ENCODE peak calls at places on chromosomes 16 and 17, in ten cellular contexts. E is fibroblast of lung; Y is CD8-positive, alpha-beta T cell; O is aorta; T is iPS DF 6.9; D is PC-3; X is SK-N-SH; C is Caco-2; Z is neural progenitor cell; I is colonic mucosa. B is an unnamed sample.
A peak's percentile ranks its signal among the peaks of the same experiment; 100 is the strongest.

GRCh38 chr16:67215690-67216089 is 11.2 kb upstream of the TMEM208 start:
- DNase-seq in E (no peak), Y (no peak), O (no peak), T (no peak), D (no peak), X (no peak), C (no peak), Z (no peak), I (no peak), B (no peak)

GRCh38 chr17:57943140-57943539 is 12.1 kb downstream of the CUEDC1 start:
- DNase-seq in E (peak; percentile 56), Y (no peak), O (no peak), T (no peak), D (peak; percentile 83), X (no peak), C (no peak), Z (no peak), I (no peak), B (no peak)

GRCh38 chr17:42284566-42284965 is 3.7 kb upstream of the STAT5A start:
- DNase-seq in E (no peak), Y (no peak), O (peak; percentile 69), T (no peak), D (no peak), X (no peak), C (no peak), Z (no peak), I (no peak), B (no peak)

GRCh38 chr17:7215136-7215638 is 4.4 kb downstream of the DLG4 start:
- DNase-seq in E (no peak), Y (no peak), O (no peak), T (peak; percentile 90), D (peak; percentile 86), X (no peak), C (no peak), Z (no peak), I (no peak), B (no peak)

GRCh38 chr17:50501054-50501453 is 7.2 kb upstream of the MYCBPAP start:
- DNase-seq in E (no peak), Y (peak; percentile 33), O (peak; percentile 16), T (no peak), D (peak; percentile 76), X (peak; percentile 55), C (no peak), Z (no peak), I (peak; percentile 70), B (peak; percentile 65)

GRCh38 chr17:34485999-34486398 is 93.4 kb upstream of the TMEM132E start:
- DNase-seq in E (no peak), Y (no peak), O (no peak), T (no peak), D (no peak), X (no peak), C (no peak), Z (no peak), I (no peak), B (no peak)

GRCh38 chr17:35895602-35896001 is 15.4 kb upstream of the CCL5 start:
- DNase-seq in E (peak; percentile 67), Y (no peak), O (no peak), T (no peak), D (no peak), X (no peak), C (no peak), Z (no peak), I (no peak), B (no peak)

GRCh38 chr17:61733021-61733420 is 130.3 kb downstream of the BRIP1 start:
- DNase-seq in E (no peak), Y (no peak), O (no peak), T (no peak), D (no peak), X (no peak), C (no peak), Z (no peak), I (no peak), B (peak; percentile 75)

GRCh38 chr16:50489187-50489586 is 59.0 kb upstream of the NKD1 start:
- DNase-seq in E (no peak), Y (no peak), O (no peak), T (no peak), D (no peak), X (no peak), C (no peak), Z (no peak), I (no peak), B (no peak)

GRCh38 chr17:16473286-16474011 is 18.5 kb downstream of the LRRC75A start:
- DNase-seq in E (no peak), Y (no peak), O (no peak), T (no peak), D (no peak), X (no peak), C (no peak), Z (no peak), I (no peak), B (no peak)

GRCh38 chr16:79278506-79278905 is 322.0 kb downstream of the MAF start:
- DNase-seq in E (no peak), Y (peak; percentile 54), O (no peak), T (no peak), D (no peak), X (no peak), C (no peak), Z (no peak), I (no peak), B (no peak)

GRCh38 chr16:64351116-64351515 is 770.7 kb downstream of the CDH11 start:
- DNase-seq in E (no peak), Y (no peak), O (no peak), T (no peak), D (no peak), X (no peak), C (no peak), Z (no peak), I (no peak), B (no peak)

GRCh38 chr16:84062734-84063640 is 20.4 kb upstream of the SLC38A8 start:
- DNase-seq in E (peak; percentile 73), Y (peak; percentile 59), O (peak; percentile 92), T (no peak), D (peak; percentile 69), X (peak; percentile 86), C (peak; percentile 79), Z (peak; percentile 92), I (peak; percentile 69), B (peak; percentile 41)

GRCh38 chr16:75306102-75306762 is 54.8 kb upstream of the BCAR1 start:
- DNase-seq in E (peak; percentile 51), Y (no peak), O (no peak), T (no peak), D (peak; percentile 20), X (no peak), C (peak; percentile 73), Z (no peak), I (peak; percentile 63), B (no peak)

GRCh38 chr16:75160386-75160785 is 12.1 kb downstream of the ZFP1 start:
- DNase-seq in E (no peak), Y (no peak), O (no peak), T (no peak), D (no peak), X (no peak), C (no peak), Z (no peak), I (no peak), B (no peak)

GRCh38 chr17:65101371-65101770 is 35.8 kb upstream of the RGS9 start:
- DNase-seq in E (no peak), Y (no peak), O (no peak), T (no peak), D (no peak), X (peak; percentile 39), C (no peak), Z (no peak), I (no peak), B (no peak)
- H3K4me1 ChIP-seq in E (peaks cover 9% of the 10 kb centered on the region), Y (peaks cover 11% of the 10 kb centered on the region), O (peaks cover 3% of the 10 kb centered on the region), T (no peaks in the 10 kb centered on the region), D (peaks cover 53% of the 10 kb centered on the region), X (peaks cover 15% of the 10 kb centered on the region), C (peaks cover 5% of the 10 kb centered on the region), Z (no peaks in the 10 kb centered on the region), I (no peaks in the 10 kb centered on the region), B (peaks cover 8% of the 10 kb centered on the region)

GRCh38 chr16:13898233-13898632 is 21.7 kb upstream of the ERCC4 start:
- DNase-seq in E (no peak), Y (no peak), O (no peak), T (no peak), D (no peak), X (no peak), C (no peak), Z (no peak), I (no peak), B (no peak)

GRCh38 chr16:13904179-13904691 is 15.7 kb upstream of the ERCC4 start:
- DNase-seq in E (no peak), Y (no peak), O (no peak), T (no peak), D (no peak), X (no peak), C (no peak), Z (no peak), I (no peak), B (no peak)

GRCh38 chr16:13906426-13907089 is 13.4 kb upstream of the ERCC4 start:
- DNase-seq in E (no peak), Y (no peak), O (no peak), T (no peak), D (no peak), X (no peak), C (no peak), Z (no peak), I (no peak), B (no peak)

GRCh38 chr16:13902052-13902451 is 17.9 kb upstream of the ERCC4 start:
- DNase-seq in E (no peak), Y (no peak), O (no peak), T (no peak), D (no peak), X (no peak), C (no peak), Z (no peak), I (no peak), B (no peak)

DNA sequence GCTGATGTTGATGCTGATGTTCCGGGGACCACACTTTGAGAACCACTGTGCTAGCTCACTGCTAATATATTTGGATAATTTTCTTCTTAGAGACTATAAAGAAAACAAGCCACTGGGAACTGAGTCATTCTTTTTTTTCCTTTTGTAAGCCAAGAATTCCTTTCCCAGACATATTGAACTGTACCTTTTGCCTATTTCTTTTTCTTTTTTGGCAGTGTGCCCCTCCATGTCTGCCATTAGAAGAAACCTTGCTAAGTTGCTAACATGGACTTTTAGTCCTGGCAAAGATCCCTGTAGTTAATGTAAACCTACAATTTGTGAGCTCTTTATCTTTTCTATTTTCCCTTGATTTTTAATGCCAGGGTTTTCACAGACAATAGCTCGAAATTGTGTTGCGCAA is 17.3 kb upstream of the ERCC4 start:
- DNase-seq in E (peak; percentile 69), Y (no peak), O (no peak), T (no peak), D (peak; percentile 9), X (no peak), C (no peak), Z (no peak), I (no peak), B (no peak)
- H3K4me3 ChIP-seq in E (no peak overlapping the region), Y (no peak overlapping the region), O (no peak overlapping the region), T (no peak overlapping the region), D (no peak overlapping the region), X (no peak overlapping the region), C (no peak overlapping the region), Z (no peak overlapping the region), I (no peak overlapping the region), B (no peak overlapping the region)

GRCh38 chr17:72518333-72518732 is 397.5 kb downstream of the SOX9 start:
- DNase-seq in E (no peak), Y (no peak), O (no peak), T (no peak), D (no peak), X (no peak), C (no peak), Z (no peak), I (no peak), B (no peak)
- H3K4me1 ChIP-seq in E (peaks cover 4% of the 10 kb centered on the region), Y (no peaks in the 10 kb centered on the region), O (no peaks in the 10 kb centered on the region), T (peaks cover 8% of the 10 kb centered on the region), D (peaks cover 30% of the 10 kb centered on the region), X (peaks cover 9% of the 10 kb centered on the region), C (peaks cover 39% of the 10 kb centered on the region), Z (peaks cover 50% of the 10 kb centered on the region), I (peaks cover 3% of the 10 kb centered on the region), B (no peaks in the 10 kb centered on the region)

GRCh38 chr16:15897386-15897785 is 9.0 kb upstream of the CEP20 start:
- DNase-seq in E (no peak), Y (no peak), O (no peak), T (no peak), D (no peak), X (no peak), C (no peak), Z (no peak), I (no peak), B (no peak)
- H3K4me3 ChIP-seq in E (no peak overlapping the region), Y (no peak overlapping the region), O (no peak overlapping the region), T (no peak overlapping the region), D (peak overlapping the region; percentile 49), X (no peak overlapping the region), C (no peak overlapping the region), Z (no peak overlapping the region), I (no peak overlapping the region), B (no peak overlapping the region)

B was measured in HAP-1.